ENCODE peak calls at places on chromosomes 4 and X, in five cellular contexts. G, N, U, H and B are unnamed samples.

GRCh38 chrX:116378961-116379360 is 57.4 kb upstream of the SLC6A14 start:
- DNase-seq in G (no peak), N (no peak), U (peak), H (no peak), B (no peak)

GRCh38 chr4:19134685-19135084 is 1113.1 kb upstream of the LCORL start:
- DNase-seq in G (no peak), N (no peak), U (no peak), H (no peak), B (no peak)

GRCh38 chr4:84971319-84971932 is 4.9 kb upstream of the WDFY3 start:
- DNase-seq in G (no peak), N (peak), U (peak), H (peak), B (peak)

GRCh38 chrX:28880136-28880535 is 292.9 kb downstream of the IL1RAPL1 start:
- DNase-seq in G (no peak), N (peak), U (no peak), H (no peak), B (peak)

GRCh38 chr4:39406763-39407583 is at the start of gene KLB:
- DNase-seq in G (no peak), N (peak), U (no peak), H (peak), B (peak)

GRCh38 chrX:29397506-29397905 is 810.3 kb downstream of the IL1RAPL1 start:
- DNase-seq in G (peak), N (peak), U (no peak), H (no peak), B (peak)

GRCh38 chr4:71132486-71132885 is 139.0 kb downstream of the DCK start:
- DNase-seq in G (no peak), N (peak), U (peak), H (no peak), B (no peak)

GRCh38 chr4:88860594-88860993 is 163.0 kb upstream of the NAP1L5 start:
- DNase-seq in G (no peak), N (no peak), U (no peak), H (no peak), B (no peak)

GRCh38 chrX:83419030-83419792 is 88.9 kb upstream of the POU3F4 start:
- DNase-seq in G (no peak), N (no peak), U (no peak), H (no peak), B (no peak)

GRCh38 chrX:13487731-13488505 is 81.5 kb upstream of the EGFL6 start:
- DNase-seq in G (peak), N (peak), U (peak), H (peak), B (peak)

GRCh38 chr4:52552778-52553177 is 106.3 kb downstream of the USP46 start:
- DNase-seq in G (no peak), N (no peak), U (peak), H (no peak), B (no peak)

GRCh38 chr4:105837037-105837436 is 58.2 kb upstream of the NPNT start:
- DNase-seq in G (no peak), N (no peak), U (no peak), H (no peak), B (no peak)

GRCh38 chrX:153347530-153347929 is 13.6 kb downstream of the ZNF275 start:
- DNase-seq in G (no peak), N (no peak), U (no peak), H (no peak), B (no peak)

GRCh38 chrX:84187501-84188319 is at the start of gene RPS6KA6:
- DNase-seq in G (no peak), N (peak), U (peak), H (no peak), B (peak)

DNA sequence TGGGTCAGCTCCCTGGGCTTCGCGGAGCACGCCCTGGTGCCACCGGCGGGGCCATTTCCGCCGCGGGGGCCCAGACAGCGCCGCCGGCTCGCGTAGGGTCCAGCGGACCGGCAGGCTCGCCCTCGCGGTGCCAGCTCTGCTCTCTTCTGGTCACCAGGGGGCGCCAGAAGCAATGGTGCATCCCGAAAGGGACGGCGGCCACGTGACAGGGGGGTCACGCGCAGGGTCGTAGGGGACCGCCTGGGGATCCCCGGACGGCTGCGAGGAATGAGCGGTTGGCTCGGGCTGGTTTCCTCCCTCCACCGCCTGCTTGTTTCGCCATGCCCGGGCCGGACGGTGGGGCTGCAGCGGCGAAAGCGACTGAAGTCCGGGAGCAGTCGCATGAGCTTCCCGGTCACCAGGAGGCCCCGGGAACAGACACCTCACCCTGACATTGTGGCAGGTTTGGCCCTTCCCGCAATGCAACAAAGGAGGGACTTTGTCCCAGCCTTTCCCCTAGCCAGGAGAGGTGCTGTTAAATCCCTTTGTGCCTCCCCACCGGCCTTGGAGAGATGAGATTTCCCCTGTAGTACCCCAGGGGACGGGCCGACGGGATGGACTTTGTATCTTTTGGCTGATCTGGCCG is 15.8 kb downstream of the ZCCHC12 start:
- DNase-seq in G (no peak), N (peak), U (peak), H (peak), B (peak)
- TF ChIP-seq CTCF in G (peak), N (peak), U (peak), H (peak), B (peak)

GRCh38 chr4:8439168-8439567 is 1.4 kb downstream of the ACOX3 start:
- DNase-seq in G (no peak), N (no peak), U (peak), H (no peak), B (peak)

GRCh38 chr4:8438743-8439142 is 1.8 kb downstream of the ACOX3 start:
- DNase-seq in G (no peak), N (no peak), U (no peak), H (no peak), B (peak)

GRCh38 chr4:8433181-8433580 is 7.3 kb downstream of the ACOX3 start:
- DNase-seq in G (no peak), N (no peak), U (no peak), H (no peak), B (no peak)

GRCh38 chr4:8434251-8435073 is 6.1 kb downstream of the ACOX3 start:
- DNase-seq in G (no peak), N (no peak), U (peak), H (no peak), B (no peak)

GRCh38 chr4:8435656-8436121 is 4.8 kb downstream of the ACOX3 start:
- DNase-seq in G (no peak), N (no peak), U (peak), H (no peak), B (peak)
- H3K4me3 ChIP-seq in G (peak), N (peak), U (peak), H (no peak), B (peak)

GRCh38 chrX:118218940-118219339 is 102.3 kb upstream of the KLHL13 start:
- DNase-seq in G (no peak), N (no peak), U (no peak), H (no peak), B (no peak)
- TF ChIP-seq CTCF in G (no peak), N (no peak), U (no peak), H (no peak), B (no peak)

DNA sequence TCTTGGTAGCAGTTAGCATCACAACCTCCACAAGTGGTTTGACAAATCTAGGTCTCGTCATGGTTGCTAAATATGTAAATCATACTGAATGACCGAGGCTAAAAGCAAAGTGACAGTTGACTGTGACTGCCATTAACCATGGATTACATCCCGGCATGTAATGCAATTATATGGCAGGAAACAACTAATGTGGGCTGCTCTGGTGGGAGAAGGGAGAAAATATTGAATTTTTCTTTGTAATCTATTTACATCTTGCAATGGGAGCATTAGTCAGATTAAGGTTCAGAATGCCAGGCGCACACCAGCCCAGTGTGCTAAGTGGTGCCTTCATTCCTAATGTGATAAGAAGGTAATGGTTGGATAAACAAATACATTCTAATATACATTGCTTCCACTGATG is 35.8 kb downstream of the UNC5C start:
- DNase-seq in G (no peak), N (no peak), U (no peak), H (no peak), B (no peak)
- H3K4me3 ChIP-seq in G (no peak), N (no peak), U (no peak), H (no peak), B (no peak)

DNA sequence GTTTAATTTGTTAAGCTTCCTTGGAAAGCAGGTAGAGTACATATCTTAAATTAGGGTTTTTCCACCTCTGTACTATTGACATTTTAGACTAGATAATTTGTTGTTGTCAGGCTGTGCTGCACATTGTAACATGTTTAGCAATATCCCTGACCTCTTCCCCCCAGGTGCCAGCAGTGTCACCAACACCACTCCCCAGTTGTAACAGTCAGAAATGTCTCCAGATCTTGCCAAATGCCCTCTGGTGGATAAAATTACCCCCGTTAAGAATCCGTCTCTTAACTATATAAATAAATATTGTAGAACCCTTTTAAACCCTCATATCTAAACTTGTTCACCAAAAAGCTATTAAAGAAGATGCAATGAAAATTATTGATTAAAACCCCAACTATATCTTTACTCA is 161.5 kb downstream of the ARHGAP6 start:
- DNase-seq in G (no peak), N (no peak), U (peak), H (no peak), B (no peak)
- TF ChIP-seq CTCF in G (no peak), N (no peak), U (no peak), H (no peak), B (no peak)